ENCODE peak calls at places on chromosomes 5 and 9, in seven cellular contexts. One of them, this sample, is unnamed.

GRCh38 chr9:93280661-93281259 is 96.8 kb downstream of the WNK2 start:
- DNase-seq in iPS DF 19.7: no peak
- DNase-seq in non-pigmented ciliary epithelial cell: no peak
- DNase-seq in bronchial epithelial cell: peak
- DNase-seq in activated CD4-positive, alpha-beta T cell treated with anti-CD3 and anti-CD28 coated beads for 24 hours: no peak
- DNase-seq in RWPE2: no peak
- DNase-seq in NCI-H1092: no peak
- DNase-seq in this sample: no peak

GRCh38 chr9:111838439-111838838 is 43.7 kb upstream of the SHOC1 start:
- DNase-seq in NCI-H1092: no peak
- DNase-seq in RWPE2: no peak
- DNase-seq in non-pigmented ciliary epithelial cell: no peak
- DNase-seq in bronchial epithelial cell: no peak
- DNase-seq in activated CD4-positive, alpha-beta T cell treated with anti-CD3 and anti-CD28 coated beads for 24 hours: no peak
- DNase-seq in iPS DF 19.7: no peak
- DNase-seq in this sample: no peak

GRCh38 chr5:41772071-41772470 is 98.2 kb downstream of the OXCT1 start:
- DNase-seq in bronchial epithelial cell: no peak
- DNase-seq in activated CD4-positive, alpha-beta T cell treated with anti-CD3 and anti-CD28 coated beads for 24 hours: no peak
- DNase-seq in non-pigmented ciliary epithelial cell: no peak
- DNase-seq in iPS DF 19.7: no peak
- DNase-seq in NCI-H1092: no peak
- DNase-seq in RWPE2: no peak
- DNase-seq in this sample: no peak

GRCh38 chr5:84383816-84384603 is 670 bp downstream of the EDIL3 start:
- DNase-seq in RWPE2: peak
- DNase-seq in NCI-H1092: no peak
- DNase-seq in bronchial epithelial cell: peak
- DNase-seq in iPS DF 19.7: no peak
- DNase-seq in non-pigmented ciliary epithelial cell: no peak
- DNase-seq in activated CD4-positive, alpha-beta T cell treated with anti-CD3 and anti-CD28 coated beads for 24 hours: no peak
- DNase-seq in this sample: no peak

GRCh38 chr9:97794666-97795065 is 58.4 kb upstream of the FOXE1 start:
- DNase-seq in NCI-H1092: no peak
- DNase-seq in activated CD4-positive, alpha-beta T cell treated with anti-CD3 and anti-CD28 coated beads for 24 hours: no peak
- DNase-seq in non-pigmented ciliary epithelial cell: no peak
- DNase-seq in iPS DF 19.7: no peak
- DNase-seq in RWPE2: no peak
- DNase-seq in bronchial epithelial cell: peak
- DNase-seq in this sample: no peak

GRCh38 chr9:89978185-89978584 is 373.4 kb downstream of the GADD45G start:
- DNase-seq in non-pigmented ciliary epithelial cell: no peak
- DNase-seq in iPS DF 19.7: peak
- DNase-seq in bronchial epithelial cell: peak
- DNase-seq in NCI-H1092: no peak
- DNase-seq in RWPE2: no peak
- DNase-seq in activated CD4-positive, alpha-beta T cell treated with anti-CD3 and anti-CD28 coated beads for 24 hours: no peak
- DNase-seq in this sample: no peak

GRCh38 chr9:2745560-2746380 is 28.5 kb downstream of the KCNV2 start:
- DNase-seq in RWPE2: no peak
- DNase-seq in iPS DF 19.7: no peak
- DNase-seq in bronchial epithelial cell: peak
- DNase-seq in non-pigmented ciliary epithelial cell: no peak
- DNase-seq in activated CD4-positive, alpha-beta T cell treated with anti-CD3 and anti-CD28 coated beads for 24 hours: no peak
- DNase-seq in NCI-H1092: no peak
- DNase-seq in this sample: no peak

GRCh38 chr5:41539454-41539853 is 29.1 kb upstream of the PLCXD3 start:
- DNase-seq in non-pigmented ciliary epithelial cell: no peak
- DNase-seq in NCI-H1092: no peak
- DNase-seq in activated CD4-positive, alpha-beta T cell treated with anti-CD3 and anti-CD28 coated beads for 24 hours: no peak
- DNase-seq in iPS DF 19.7: no peak
- DNase-seq in RWPE2: no peak
- DNase-seq in bronchial epithelial cell: no peak
- DNase-seq in this sample: no peak

GRCh38 chr9:81125446-81126092 is 563.8 kb downstream of the TLE1 start:
- DNase-seq in bronchial epithelial cell: peak
- DNase-seq in NCI-H1092: no peak
- DNase-seq in iPS DF 19.7: no peak
- DNase-seq in RWPE2: no peak
- DNase-seq in activated CD4-positive, alpha-beta T cell treated with anti-CD3 and anti-CD28 coated beads for 24 hours: no peak
- DNase-seq in non-pigmented ciliary epithelial cell: no peak
- DNase-seq in this sample: no peak

GRCh38 chr9:88746744-88747398 is 211.9 kb downstream of the NXNL2 start:
- DNase-seq in iPS DF 19.7: no peak
- DNase-seq in RWPE2: no peak
- DNase-seq in non-pigmented ciliary epithelial cell: no peak
- DNase-seq in bronchial epithelial cell: no peak
- DNase-seq in NCI-H1092: no peak
- DNase-seq in activated CD4-positive, alpha-beta T cell treated with anti-CD3 and anti-CD28 coated beads for 24 hours: no peak
- DNase-seq in this sample: no peak

GRCh38 chr5:81425569-81425968 is 31.6 kb upstream of the ACOT12 start:
- DNase-seq in RWPE2: no peak
- DNase-seq in bronchial epithelial cell: peak
- DNase-seq in NCI-H1092: peak
- DNase-seq in iPS DF 19.7: no peak
- DNase-seq in non-pigmented ciliary epithelial cell: no peak
- DNase-seq in activated CD4-positive, alpha-beta T cell treated with anti-CD3 and anti-CD28 coated beads for 24 hours: no peak
- DNase-seq in this sample: peak

GRCh38 chr5:55668356-55668755 is 43.8 kb downstream of the SLC38A9 start:
- DNase-seq in RWPE2: no peak
- DNase-seq in bronchial epithelial cell: peak
- DNase-seq in NCI-H1092: no peak
- DNase-seq in non-pigmented ciliary epithelial cell: peak
- DNase-seq in activated CD4-positive, alpha-beta T cell treated with anti-CD3 and anti-CD28 coated beads for 24 hours: no peak
- DNase-seq in iPS DF 19.7: no peak
- DNase-seq in this sample: peak

GRCh38 chr9:122949696-122950095 is 8.9 kb downstream of the RABGAP1 start:
- DNase-seq in NCI-H1092: no peak
- DNase-seq in activated CD4-positive, alpha-beta T cell treated with anti-CD3 and anti-CD28 coated beads for 24 hours: no peak
- DNase-seq in RWPE2: no peak
- DNase-seq in iPS DF 19.7: no peak
- DNase-seq in bronchial epithelial cell: no peak
- DNase-seq in non-pigmented ciliary epithelial cell: no peak
- DNase-seq in this sample: no peak

GRCh38 chr9:38202335-38202938 is 133.4 kb upstream of the SHB start:
- DNase-seq in non-pigmented ciliary epithelial cell: no peak
- DNase-seq in RWPE2: no peak
- DNase-seq in NCI-H1092: no peak
- DNase-seq in bronchial epithelial cell: no peak
- DNase-seq in iPS DF 19.7: no peak
- DNase-seq in activated CD4-positive, alpha-beta T cell treated with anti-CD3 and anti-CD28 coated beads for 24 hours: no peak
- DNase-seq in this sample: no peak

GRCh38 chr9:69874301-69875060 is 53.9 kb downstream of the CFAP95 start:
- DNase-seq in activated CD4-positive, alpha-beta T cell treated with anti-CD3 and anti-CD28 coated beads for 24 hours: no peak
- DNase-seq in iPS DF 19.7: no peak
- DNase-seq in non-pigmented ciliary epithelial cell: no peak
- DNase-seq in NCI-H1092: no peak
- DNase-seq in RWPE2: no peak
- DNase-seq in bronchial epithelial cell: no peak
- DNase-seq in this sample: no peak

GRCh38 chr5:149404746-149405549 is 25.9 kb upstream of the IL17B start:
- DNase-seq in NCI-H1092: no peak
- DNase-seq in activated CD4-positive, alpha-beta T cell treated with anti-CD3 and anti-CD28 coated beads for 24 hours: no peak
- DNase-seq in iPS DF 19.7: no peak
- DNase-seq in RWPE2: no peak
- DNase-seq in bronchial epithelial cell: no peak
- DNase-seq in non-pigmented ciliary epithelial cell: no peak
- DNase-seq in this sample: no peak

GRCh38 chr5:159316519-159317383 is 13.5 kb downstream of the IL12B start:
- DNase-seq in RWPE2: no peak
- DNase-seq in activated CD4-positive, alpha-beta T cell treated with anti-CD3 and anti-CD28 coated beads for 24 hours: no peak
- DNase-seq in NCI-H1092: no peak
- DNase-seq in non-pigmented ciliary epithelial cell: no peak
- DNase-seq in bronchial epithelial cell: peak
- DNase-seq in iPS DF 19.7: peak
- DNase-seq in this sample: peak

GRCh38 chr5:149129181-149129580 is 12.1 kb upstream of the ABLIM3 start:
- DNase-seq in activated CD4-positive, alpha-beta T cell treated with anti-CD3 and anti-CD28 coated beads for 24 hours: no peak
- DNase-seq in RWPE2: no peak
- DNase-seq in non-pigmented ciliary epithelial cell: no peak
- DNase-seq in iPS DF 19.7: no peak
- DNase-seq in bronchial epithelial cell: peak
- DNase-seq in NCI-H1092: no peak
- DNase-seq in this sample: no peak

GRCh38 chr9:86324308-86324707 is 29.9 kb downstream of the TUT7 start:
- DNase-seq in activated CD4-positive, alpha-beta T cell treated with anti-CD3 and anti-CD28 coated beads for 24 hours: no peak
- DNase-seq in RWPE2: no peak
- DNase-seq in bronchial epithelial cell: no peak
- DNase-seq in iPS DF 19.7: no peak
- DNase-seq in NCI-H1092: no peak
- DNase-seq in non-pigmented ciliary epithelial cell: peak
- DNase-seq in this sample: peak

GRCh38 chr9:123548749-123549545 is 192.9 kb downstream of the CRB2 start:
- DNase-seq in NCI-H1092: no peak
- DNase-seq in activated CD4-positive, alpha-beta T cell treated with anti-CD3 and anti-CD28 coated beads for 24 hours: peak
- DNase-seq in RWPE2: no peak
- DNase-seq in bronchial epithelial cell: no peak
- DNase-seq in non-pigmented ciliary epithelial cell: no peak
- DNase-seq in iPS DF 19.7: no peak
- DNase-seq in this sample: no peak

GRCh38 chr5:110440058-110440457 is 286.4 kb downstream of the TMEM232 start:
- DNase-seq in activated CD4-positive, alpha-beta T cell treated with anti-CD3 and anti-CD28 coated beads for 24 hours: no peak
- DNase-seq in bronchial epithelial cell: no peak
- DNase-seq in non-pigmented ciliary epithelial cell: no peak
- DNase-seq in iPS DF 19.7: no peak
- DNase-seq in NCI-H1092: no peak
- DNase-seq in RWPE2: no peak
- DNase-seq in this sample: no peak

GRCh38 chr5:133400831-133401351 is 211.4 kb downstream of the FSTL4 start:
- DNase-seq in non-pigmented ciliary epithelial cell: no peak
- DNase-seq in bronchial epithelial cell: no peak
- DNase-seq in RWPE2: peak
- DNase-seq in activated CD4-positive, alpha-beta T cell treated with anti-CD3 and anti-CD28 coated beads for 24 hours: no peak
- DNase-seq in NCI-H1092: no peak
- DNase-seq in iPS DF 19.7: no peak
- DNase-seq in this sample: no peak

GRCh38 chr5:111537153-111538024 is 25.1 kb upstream of the STARD4 start:
- DNase-seq in NCI-H1092: no peak
- DNase-seq in iPS DF 19.7: no peak
- DNase-seq in non-pigmented ciliary epithelial cell: no peak
- DNase-seq in RWPE2: no peak
- DNase-seq in activated CD4-positive, alpha-beta T cell treated with anti-CD3 and anti-CD28 coated beads for 24 hours: no peak
- DNase-seq in bronchial epithelial cell: no peak
- DNase-seq in this sample: no peak

GRCh38 chr9:129781991-129782390 is 21.0 kb upstream of the TOR1B start:
- DNase-seq in bronchial epithelial cell: no peak
- DNase-seq in activated CD4-positive, alpha-beta T cell treated with anti-CD3 and anti-CD28 coated beads for 24 hours: no peak
- DNase-seq in RWPE2: no peak
- DNase-seq in non-pigmented ciliary epithelial cell: no peak
- DNase-seq in iPS DF 19.7: no peak
- DNase-seq in NCI-H1092: no peak
- DNase-seq in this sample: no peak

GRCh38 chr9:78940121-78940855 is 631.5 kb upstream of the TLE4 start:
- DNase-seq in iPS DF 19.7: no peak
- DNase-seq in NCI-H1092: no peak
- DNase-seq in activated CD4-positive, alpha-beta T cell treated with anti-CD3 and anti-CD28 coated beads for 24 hours: no peak
- DNase-seq in RWPE2: no peak
- DNase-seq in non-pigmented ciliary epithelial cell: no peak
- DNase-seq in bronchial epithelial cell: no peak
- DNase-seq in this sample: no peak

GRCh38 chr5:130268489-130268888 is 364.2 kb downstream of the CHSY3 start:
- DNase-seq in activated CD4-positive, alpha-beta T cell treated with anti-CD3 and anti-CD28 coated beads for 24 hours: no peak
- DNase-seq in iPS DF 19.7: no peak
- DNase-seq in non-pigmented ciliary epithelial cell: no peak
- DNase-seq in RWPE2: no peak
- DNase-seq in bronchial epithelial cell: peak
- DNase-seq in NCI-H1092: no peak
- DNase-seq in this sample: no peak

This sample was measured in astrocyte of the cerebellum.